ENCODE peak calls at places on chromosome 15, in five cellular contexts. D is CD8-positive, alpha-beta T cell; Y is psoas muscle; M is sigmoid colon; Q is cardiac muscle cell. V is an unnamed sample. For H3K27me3, the result is how much of the 10 kb centered on the place peaks cover.

GRCh38 chr15:63261311-63261710 is 16.1 kb upstream of the APH1B start:
- DNase-seq in Q (no peak), D (no peak), Y (no peak), M (no peak), V (no peak)

GRCh38 chr15:29822100-29822684 is at the start of gene TJP1:
- DNase-seq in D (no peak), Q (peak), Y (peak), M (peak), V (peak)

GRCh38 chr15:62883938-62884479 is 158.5 kb upstream of the TPM1 start:
- DNase-seq in D (no peak), Q (no peak), Y (no peak), M (peak), V (no peak)

GRCh38 chr15:39578851-39579486 is 1.9 kb upstream of the THBS1 start:
- DNase-seq in Y (no peak), M (peak), Q (peak), D (no peak), V (no peak)

GRCh38 chr15:62603757-62604156 is 438.7 kb upstream of the C2CD4B start:
- DNase-seq in Y (no peak), D (no peak), Q (peak), M (no peak), V (no peak)

GRCh38 chr15:71545223-71545760 is 265.1 kb upstream of the NR2E3 start:
- DNase-seq in D (no peak), Q (no peak), M (no peak), Y (no peak), V (no peak)

GRCh38 chr15:46441294-46442062 is 806.6 kb downstream of the SQOR start:
- DNase-seq in Y (no peak), Q (no peak), D (no peak), M (no peak), V (no peak)

GRCh38 chr15:63749330-63749942 is 84.3 kb downstream of the HERC1 start:
- DNase-seq in M (no peak), Y (no peak), D (no peak), Q (no peak), V (no peak)

GRCh38 chr15:96346409-96346808 is 15.9 kb downstream of the NR2F2 start:
- DNase-seq in Q (no peak), M (no peak), Y (no peak), D (no peak), V (no peak)

GRCh38 chr15:93302080-93302765 is 213.2 kb upstream of the RGMA start:
- DNase-seq in Q (no peak), Y (no peak), M (no peak), D (no peak), V (no peak)

GRCh38 chr15:101537681-101538080 is 48.2 kb upstream of the PCSK6 start:
- DNase-seq in M (no peak), D (no peak), Q (no peak), Y (no peak), V (no peak)

GRCh38 chr15:91627473-91628309 is 225.8 kb upstream of the SLCO3A1 start:
- DNase-seq in Q (peak), Y (no peak), M (peak), D (no peak), V (peak)

GRCh38 chr15:33154366-33155166 is 39.9 kb downstream of the FMN1 start:
- DNase-seq in Q (peak), D (no peak), Y (no peak), M (peak), V (no peak)

GRCh38 chr15:89370120-89371077 is 35.8 kb upstream of the POLG start:
- DNase-seq in Q (no peak), Y (no peak), M (no peak), D (no peak), V (no peak)

GRCh38 chr15:89371145-89372044 is 36.8 kb upstream of the POLG start:
- DNase-seq in Y (no peak), D (no peak), Q (peak), M (no peak), V (no peak)

GRCh38 chr15:89374116-89375004 is 39.7 kb upstream of the POLG start:
- DNase-seq in Q (no peak), D (no peak), Y (no peak), M (no peak), V (no peak)

GRCh38 chr15:89369548-89369947 is 34.9 kb upstream of the POLG start:
- DNase-seq in Y (no peak), M (no peak), D (no peak), Q (no peak), V (no peak)

DNA sequence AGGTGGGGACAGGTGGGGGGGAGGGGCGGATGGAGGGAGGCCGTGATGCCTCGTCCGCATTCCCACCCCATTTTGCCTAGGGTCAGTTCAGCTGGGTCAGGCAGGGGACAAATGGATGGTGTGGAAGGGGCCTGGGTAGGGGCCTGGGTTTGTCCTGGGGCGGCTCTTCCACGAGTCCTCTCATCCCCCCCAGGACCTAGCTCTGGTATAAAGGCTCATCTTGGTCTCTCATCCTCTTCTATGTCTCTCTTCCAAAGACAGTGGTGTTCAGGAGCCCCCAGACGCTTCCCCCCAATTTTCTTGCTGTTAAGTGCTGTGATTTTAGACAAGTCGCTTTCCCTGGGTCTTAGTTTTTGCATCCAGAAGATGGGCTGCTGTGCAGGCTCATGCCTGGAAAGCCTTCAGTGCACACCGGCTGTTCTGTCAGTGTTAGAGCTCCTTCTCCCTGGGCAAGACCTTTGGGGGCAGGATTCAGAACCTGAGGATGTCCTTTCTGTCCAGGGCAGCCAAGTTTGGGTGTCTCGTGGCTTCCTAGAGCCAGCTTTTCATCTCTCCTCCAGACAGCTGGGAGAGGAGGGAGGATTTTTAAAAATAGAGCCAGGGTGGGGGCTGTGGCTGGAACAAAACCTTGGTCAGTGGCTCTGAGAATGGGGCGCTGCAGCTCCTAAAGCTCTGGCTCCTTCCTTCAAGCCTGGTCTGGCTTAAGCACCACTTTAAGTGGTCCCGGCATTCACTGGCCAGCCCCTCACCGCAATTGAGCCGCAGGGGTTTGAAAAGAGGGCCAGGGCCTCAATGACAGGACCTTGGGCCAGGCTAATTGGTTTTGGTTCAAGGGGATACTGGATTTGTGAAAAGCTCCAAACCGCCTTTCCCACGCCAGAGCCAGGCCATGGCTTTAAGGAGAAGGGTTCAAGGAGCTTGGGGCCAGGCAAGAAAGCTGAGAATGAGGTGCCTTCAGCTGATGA is 37.7 kb upstream of the POLG start:
- DNase-seq in M (no peak), Q (no peak), Y (no peak), D (no peak), V (no peak)
- H3K27me3 ChIP-seq in M (half or more), Q (half or more), Y (under half), D (under half), V (under half)

GRCh38 chr15:64912926-64913325 is 1.2 kb downstream of the ANKDD1A start:
- DNase-seq in M (no peak), D (no peak), Y (no peak), Q (no peak), V (peak)
- H3K27me3 ChIP-seq in M (under half), D (under half), Y (under half), Q (under half), V (under half)

DNA sequence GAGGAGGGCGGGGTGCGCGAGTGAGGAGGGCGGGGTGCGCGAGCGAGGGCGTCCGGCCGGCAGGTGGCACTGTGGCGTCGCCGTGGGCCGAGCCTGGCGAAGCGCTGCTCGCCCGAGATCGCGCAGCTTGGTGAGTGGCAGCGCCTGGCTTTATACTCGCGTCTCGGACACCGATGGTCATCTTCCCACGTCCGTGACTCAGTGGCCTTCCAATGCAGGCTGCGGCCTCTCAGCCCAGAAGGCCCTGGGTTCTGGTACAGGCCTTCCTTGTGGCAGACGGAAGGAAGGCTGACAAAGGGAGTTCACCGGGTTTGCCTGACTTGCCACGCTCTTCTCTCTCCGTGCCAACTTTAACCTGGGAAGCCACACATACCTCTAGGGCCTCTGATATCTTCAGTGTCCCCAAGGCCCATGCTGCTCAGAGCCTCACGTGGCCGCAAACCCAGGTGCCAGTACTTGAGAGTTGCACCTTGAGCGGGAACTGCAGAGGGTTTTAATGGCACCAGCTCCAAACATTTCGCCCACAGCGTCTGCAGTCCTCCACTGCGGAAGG is 195.3 kb upstream of the LYSMD4 start:
- DNase-seq in Y (peak), Q (peak), M (peak), D (peak), V (peak)
- H3K27me3 ChIP-seq in Y (under half), Q (under half), M (under half), D (under half), V (under half)

GRCh38 chr15:98983333-98983732 is 24.3 kb downstream of the PGPEP1L start:
- DNase-seq in Q (peak), Y (no peak), M (peak), D (no peak), V (no peak)
- H3K27me3 ChIP-seq in Q (under half), Y (under half), M (under half), D (under half), V (under half)

GRCh38 chr15:95129589-95129988 is 898.2 kb downstream of the MCTP2 start:
- DNase-seq in Q (peak), M (peak), D (no peak), Y (no peak), V (no peak)
- H3K27me3 ChIP-seq in Q (under half), M (under half), D (under half), Y (under half), V (under half)

GRCh38 chr15:85897818-85898717 is 103.3 kb upstream of the KLHL25 start:
- DNase-seq in M (no peak), D (no peak), Y (no peak), Q (peak), V (no peak)

GRCh38 chr15:85892232-85892631 is 97.5 kb upstream of the KLHL25 start:
- DNase-seq in Q (no peak), Y (no peak), D (no peak), M (no peak), V (no peak)

GRCh38 chr15:85899927-85900326 is 105.2 kb upstream of the KLHL25 start:
- DNase-seq in Y (no peak), M (no peak), Q (no peak), D (no peak), V (no peak)

GRCh38 chr15:85891470-85891869 is 96.7 kb upstream of the KLHL25 start:
- DNase-seq in M (no peak), D (no peak), Q (no peak), Y (no peak), V (no peak)

DNA sequence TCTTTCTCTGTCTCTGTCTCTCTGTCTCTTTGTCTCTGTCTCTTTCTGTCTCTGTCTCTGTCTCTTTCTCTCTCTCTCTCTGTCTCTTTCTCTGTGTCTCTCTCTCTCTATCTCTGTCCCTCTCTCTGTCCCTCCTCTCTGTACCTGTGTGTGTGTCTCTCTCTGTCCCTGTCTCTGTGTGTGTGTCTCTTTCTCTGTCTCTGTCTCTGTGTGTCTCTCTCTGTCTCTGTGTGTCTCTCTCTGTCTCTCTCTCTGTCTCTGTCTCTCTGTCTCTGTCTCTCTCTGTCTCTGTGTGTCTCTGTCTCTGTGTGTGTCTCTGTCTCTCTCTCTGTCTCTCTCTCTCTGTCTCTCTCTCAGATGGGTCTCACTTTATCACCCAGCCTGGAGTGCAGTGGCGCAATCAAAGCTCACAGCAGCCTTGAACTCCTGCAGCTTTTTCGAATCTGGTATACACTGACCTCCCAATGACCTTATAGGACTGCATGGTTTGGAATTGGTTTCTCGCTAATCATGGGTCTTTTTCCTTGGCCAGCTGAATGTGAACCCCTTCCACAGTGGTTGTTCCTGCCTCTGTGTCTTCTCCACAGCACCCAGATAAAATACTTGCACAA is 102.6 kb upstream of the KLHL25 start:
- DNase-seq in Y (no peak), M (no peak), D (no peak), Q (peak), V (no peak)
- H3K27me3 ChIP-seq in Y (under half), M (under half), D (under half), Q (under half), V (under half)

GRCh38 chr15:58503139-58504027 is 71.6 kb downstream of the LIPC start:
- DNase-seq in M (no peak), D (no peak), Y (no peak), Q (no peak), V (no peak)

GRCh38 chr15:58506787-58507671 is 75.2 kb downstream of the LIPC start:
- DNase-seq in D (no peak), Q (no peak), M (no peak), Y (no peak), V (no peak)

GRCh38 chr15:58506064-58506490 is 74.3 kb downstream of the LIPC start:
- DNase-seq in Q (no peak), M (no peak), Y (peak), D (no peak), V (no peak)

GRCh38 chr15:58505581-58505980 is 73.8 kb downstream of the LIPC start:
- DNase-seq in D (no peak), Q (peak), Y (no peak), M (no peak), V (no peak)

GRCh38 chr15:58504674-58505234 is 73.0 kb downstream of the LIPC start:
- DNase-seq in Y (no peak), Q (no peak), M (no peak), D (no peak), V (no peak)
- H3K27me3 ChIP-seq in Y (under half), Q (under half), M (under half), D (under half), V (under half)

GRCh38 chr15:60777558-60777957 is 298.6 kb upstream of the ICE2 start:
- DNase-seq in M (no peak), Y (no peak), Q (no peak), D (no peak), V (no peak)
- H3K27me3 ChIP-seq in M (under half), Y (under half), Q (under half), D (under half), V (under half)

GRCh38 chr15:26011916-26012315 is 148.8 kb upstream of the ATP10A start:
- DNase-seq in Q (no peak), D (no peak), M (no peak), Y (no peak), V (no peak)
- H3K27me3 ChIP-seq in Q (under half), D (under half), M (under half), Y (under half), V (under half)

V was measured in BE2C.